ENCODE peak calls at places on chromosome 13, in nine cellular contexts. O, D, P, V, K, F, T, G and Z are unnamed samples. For H3K27me3 and H3K9me3, the result is how much of the 10 kb centered on the place peaks cover.

GRCh38 chr13:24304620-24305019 is 4.8 kb upstream of the C1QTNF9 start:
- DNase-seq in F (no peak), P (no peak), O (no peak), K (no peak), G (no peak), D (no peak), V (no peak), T (no peak), Z (no peak)

GRCh38 chr13:78608705-78609463 is 5.5 kb upstream of the POU4F1 start:
- DNase-seq in O (no peak), G (no peak), D (no peak), T (no peak), V (no peak), K (no peak), F (no peak), P (no peak), Z (no peak)

GRCh38 chr13:26324867-26325266 is 70.9 kb downstream of the CDK8 start:
- DNase-seq in G (no peak), K (no peak), V (no peak), O (no peak), F (no peak), D (no peak), P (no peak), T (peak), Z (no peak)

GRCh38 chr13:114077938-114078335 is 54.5 kb downstream of the RASA3 start:
- DNase-seq in V (no peak), O (peak), T (peak), D (peak), K (no peak), F (no peak), G (no peak), P (no peak), Z (peak)

GRCh38 chr13:21913010-21913409 is 242.1 kb downstream of the FGF9 start:
- DNase-seq in G (no peak), T (no peak), D (no peak), O (no peak), K (no peak), V (no peak), F (no peak), P (no peak), Z (no peak)

GRCh38 chr13:20006206-20006605 is 47.7 kb downstream of the ZMYM2 start:
- DNase-seq in P (no peak), O (no peak), V (no peak), T (peak), D (no peak), K (no peak), G (no peak), F (no peak), Z (no peak)

GRCh38 chr13:108621421-108621820 is 8.0 kb upstream of the MYO16 start:
- DNase-seq in D (no peak), K (no peak), V (no peak), O (no peak), T (no peak), P (no peak), G (no peak), F (no peak), Z (no peak)

GRCh38 chr13:75357576-75358295 is 124.2 kb downstream of the TBC1D4 start:
- DNase-seq in K (no peak), T (peak), O (peak), G (peak), F (no peak), P (no peak), V (no peak), D (no peak), Z (peak)

GRCh38 chr13:97295279-97296182 is 73.4 kb downstream of the MBNL2 start:
- DNase-seq in T (peak), G (no peak), F (no peak), O (no peak), V (no peak), K (no peak), P (no peak), D (no peak), Z (no peak)

GRCh38 chr13:36432106-36432544 is at the start of gene CCNA1:
- DNase-seq in G (no peak), T (no peak), K (no peak), O (no peak), F (no peak), V (no peak), P (no peak), D (peak), Z (no peak)
- H3K27me3 ChIP-seq in G (under half), T (under half), K (under half), O (under half), F (under half), V (under half), P (under half), D (under half), Z (under half)

DNA sequence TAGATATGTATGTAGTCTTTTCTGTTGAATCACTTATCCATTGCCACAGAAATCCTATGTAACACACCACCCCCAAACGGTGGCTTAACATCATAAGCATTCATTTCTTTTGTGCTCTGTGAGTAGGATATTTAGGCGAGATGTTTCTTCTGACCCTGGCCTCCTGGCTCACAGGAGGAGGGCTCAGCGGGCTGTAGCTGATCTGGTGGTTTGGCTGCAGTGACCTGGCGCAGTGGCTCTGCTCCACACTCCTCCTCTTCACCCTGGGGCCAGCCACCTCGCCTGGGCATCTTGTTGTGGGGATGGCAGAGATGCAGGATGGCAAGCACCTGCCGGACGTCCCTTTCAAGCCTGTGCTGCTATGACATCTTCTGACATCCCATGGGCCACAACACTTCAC is 147.1 kb upstream of the IRS2 start:
- DNase-seq in O (no peak), F (no peak), T (no peak), G (no peak), D (no peak), V (no peak), P (no peak), K (no peak), Z (no peak)
- H3K9me3 ChIP-seq in O (under half), F (under half), T (under half), G (under half), D (under half), V (under half), P (under half), K (under half), Z (under half)

DNA sequence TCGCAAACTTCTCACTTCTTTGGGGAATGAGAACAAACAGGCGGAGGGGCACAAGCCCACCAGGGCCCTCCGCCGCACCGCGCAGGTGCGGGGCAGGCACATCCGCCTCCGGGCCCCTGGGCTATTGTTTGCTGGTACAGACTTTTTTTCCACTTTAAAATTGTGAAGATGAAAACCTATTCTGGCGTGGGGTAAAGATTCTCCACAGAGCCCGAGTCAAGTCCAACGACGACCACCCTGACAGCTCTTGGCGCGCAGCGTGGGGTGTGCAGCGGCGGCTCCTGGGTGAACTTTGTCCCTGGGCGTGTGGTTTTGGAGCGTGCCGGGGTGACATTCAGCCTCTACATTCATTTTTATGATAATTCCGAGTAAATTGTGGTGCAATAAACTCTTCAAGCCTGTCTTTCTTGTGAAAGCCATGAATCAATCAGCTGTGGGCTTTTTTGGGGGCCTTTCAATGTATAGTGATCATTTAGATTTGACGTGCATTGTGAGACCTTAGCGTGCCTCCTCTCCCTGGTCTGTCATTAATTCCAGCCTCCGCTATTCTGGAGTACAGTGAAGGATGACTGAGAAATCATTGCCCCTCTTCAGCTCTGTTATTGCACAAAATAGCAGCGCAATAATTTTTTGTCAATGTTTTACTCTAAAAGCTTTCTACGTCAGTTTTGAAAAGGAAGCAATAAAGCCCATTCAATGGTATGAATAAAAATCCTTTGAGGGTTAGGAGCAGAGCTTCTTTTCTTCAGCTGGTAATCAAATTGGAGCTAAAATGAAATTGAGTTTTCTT is 90.0 kb downstream of the TEX29 start:
- DNase-seq in K (no peak), D (no peak), G (no peak), T (no peak), V (no peak), P (no peak), F (peak), O (no peak), Z (no peak)
- H3K27me3 ChIP-seq in K (under half), D (under half), G (under half), T (under half), V (under half), P (half or more), F (half or more), O (under half), Z (under half)

DNA sequence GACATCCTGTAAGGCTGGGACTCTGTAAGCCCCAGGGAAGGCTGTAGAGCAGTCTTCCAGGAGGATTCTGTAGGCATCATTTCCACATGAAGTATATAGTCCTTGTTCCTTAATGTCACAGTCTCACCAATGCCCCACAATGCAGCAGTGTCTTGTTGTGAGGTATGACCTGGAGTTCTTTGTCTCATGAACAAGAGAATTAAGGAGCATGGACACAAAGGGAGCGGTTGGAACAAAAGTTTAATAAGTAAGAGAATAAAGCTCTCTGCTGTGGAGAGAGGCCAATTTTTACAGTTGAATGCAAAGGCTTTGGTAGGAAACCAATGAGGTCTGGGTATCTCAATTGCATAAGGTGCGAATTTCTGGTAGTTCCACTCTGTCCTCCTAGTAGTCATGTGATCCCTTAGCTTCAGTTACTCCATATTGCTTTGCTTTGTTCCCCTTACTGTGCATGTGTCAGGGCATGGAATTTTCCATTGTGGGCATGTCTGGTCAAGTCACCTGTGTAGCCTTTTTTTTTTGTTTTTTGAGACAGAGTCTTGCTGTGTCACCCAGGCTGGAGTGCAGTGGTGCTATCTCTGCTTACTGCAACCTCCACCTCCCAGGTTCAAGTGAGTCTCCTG is 124.3 kb upstream of the TMTC4 start:
- DNase-seq in O (no peak), K (no peak), P (no peak), G (no peak), D (no peak), T (no peak), F (no peak), V (no peak), Z (no peak)
- H3K9me3 ChIP-seq in O (under half), K (under half), P (under half), G (under half), D (under half), T (under half), F (under half), V (under half), Z (under half)